ENCODE peak calls at places on chromosomes 3 and 15, in ten cellular contexts. N is BJ; S is GM20000; T is sciatic nerve; P is stimulated activated CD4-positive, alpha-beta T cell treated with anti-CD3 and anti-CD28 coated beads, TNF-alpha, amount 100 ng/mL, for 4 hours; L is Kasumi-1; V is iris pigment epithelial cell; I is left colon; G is T-helper 9 cell; H is T-helper 17 cell. U is an unnamed sample.

GRCh38 chr3:193744822-193745684 is 152.0 kb downstream of the OPA1 start:
- DNase-seq in T (no peak), H (no peak), S (no peak), V (peak; percentile 36), P (no peak), L (no peak), G (no peak), N (no peak), I (no peak), U (no peak)

GRCh38 chr15:66109826-66110225 is 143.7 kb downstream of the MEGF11 start:
- DNase-seq in N (no peak), L (no peak), P (no peak), G (no peak), V (no peak), H (no peak), T (no peak), I (no peak), S (no peak), U (no peak)

GRCh38 chr3:133280591-133280990 is 119.3 kb upstream of the BFSP2 start:
- DNase-seq in L (no peak), H (no peak), P (no peak), I (no peak), N (no peak), G (no peak), V (no peak), S (no peak), T (no peak), U (no peak)

GRCh38 chr15:74489518-74490338 is 28.8 kb upstream of the UBL7 start:
- DNase-seq in T (peak; percentile 63), N (no peak), L (peak; percentile 56), S (peak; percentile 84), P (peak; percentile 44), H (peak; percentile 44), I (peak; percentile 28), G (peak; percentile 52), V (peak; percentile 29), U (peak; percentile 60)

GRCh38 chr15:65578904-65579728 is 31.8 kb downstream of the INTS14 start:
- DNase-seq in G (no peak), I (no peak), N (no peak), S (no peak), V (no peak), P (no peak), L (peak; percentile 25), H (no peak), T (no peak), U (no peak)

GRCh38 chr3:57892423-57892822 is 115.8 kb upstream of the FLNB start:
- DNase-seq in G (no peak), I (no peak), H (no peak), V (peak; percentile 26), T (no peak), N (no peak), S (no peak), L (no peak), P (no peak), U (no peak)

GRCh38 chr3:105785790-105786189 is 83.0 kb downstream of the CBLB start:
- DNase-seq in V (no peak), H (no peak), S (no peak), L (peak; percentile 7), P (no peak), G (no peak), I (no peak), T (no peak), N (no peak), U (no peak)

GRCh38 chr3:105513886-105514285 is 147.2 kb downstream of the ALCAM start:
- DNase-seq in L (no peak), G (no peak), H (no peak), N (no peak), V (peak; percentile 48), S (no peak), T (no peak), P (no peak), I (no peak), U (no peak)

GRCh38 chr3:152737021-152737908 is 97.7 kb upstream of the P2RY1 start:
- DNase-seq in L (peak; percentile 43), T (no peak), N (no peak), V (peak; percentile 71), S (peak; percentile 48), P (no peak), I (no peak), G (no peak), H (no peak), U (no peak)

GRCh38 chr15:58462547-58462946 is 30.8 kb downstream of the LIPC start:
- DNase-seq in T (no peak), N (no peak), L (no peak), S (no peak), V (no peak), I (peak; percentile 85), G (no peak), H (no peak), P (no peak), U (no peak)

GRCh38 chr3:131338948-131339640 is 42.5 kb upstream of the NUDT16 start:
- DNase-seq in L (no peak), T (no peak), S (no peak), V (peak; percentile 17), P (no peak), N (no peak), H (no peak), I (no peak), G (no peak), U (no peak)

GRCh38 chr15:39506146-39506545 is 74.7 kb upstream of the THBS1 start:
- DNase-seq in T (no peak), P (no peak), I (no peak), H (no peak), S (no peak), V (peak; percentile 68), N (no peak), L (no peak), G (no peak), U (no peak)

GRCh38 chr3:139538733-139539132 is 809 bp downstream of the RBP1 start:
- DNase-seq in T (peak; percentile 64), P (no peak), V (peak; percentile 71), S (no peak), I (peak; percentile 40), H (no peak), N (no peak), G (no peak), L (no peak), U (no peak)

GRCh38 chr15:47756872-47757271 is 39.6 kb downstream of the SEMA6D start:
- DNase-seq in G (no peak), P (no peak), I (peak; percentile 27), L (no peak), H (no peak), S (no peak), N (peak; percentile 26), T (no peak), V (peak; percentile 92), U (no peak)

GRCh38 chr3:19632099-19633074 is 301.6 kb downstream of the EFHB start:
- DNase-seq in G (no peak), I (no peak), T (no peak), P (no peak), V (no peak), H (no peak), N (no peak), S (no peak), L (no peak), U (no peak)

GRCh38 chr3:106160396-106160795 is 291.6 kb upstream of the CBLB start:
- DNase-seq in N (no peak), V (peak; percentile 45), S (no peak), H (no peak), G (no peak), I (no peak), T (no peak), P (no peak), L (no peak), U (no peak)

GRCh38 chr3:22940285-22940684 is 262.8 kb upstream of the UBE2E2 start:
- DNase-seq in V (no peak), P (no peak), T (no peak), N (no peak), L (no peak), I (no peak), G (no peak), S (no peak), H (no peak), U (no peak)

U was measured in NCI-H1694 treated with DMSO at 0.1 percent for 48 hours.